ENCODE peak calls at places on chromosome 6, in four cellular contexts. Q, O, L and C are unnamed samples.

GRCh38 chr6:147043994-147044477 is 160.2 kb upstream of the STXBP5 start:
- DNase-seq in Q (peak; percentile 21), O (no peak), L (no peak), C (no peak)

GRCh38 chr6:39199541-39199940 is 29.7 kb downstream of the KCNK5 start:
- DNase-seq in Q (no peak), O (no peak), L (no peak), C (no peak)

GRCh38 chr6:131948221-131948661 is 2.9 kb downstream of the CCN2 start:
- DNase-seq in Q (peak; percentile 81), O (no peak), L (no peak), C (no peak)

GRCh38 chr6:2229742-2230141 is 15.7 kb downstream of the GMDS start:
- DNase-seq in Q (no peak), O (no peak), L (no peak), C (no peak)

GRCh38 chr6:41958022-41958856 is 16.6 kb upstream of the CCND3 start:
- DNase-seq in Q (no peak), O (no peak), L (no peak), C (no peak)

GRCh38 chr6:110147870-110148269 is 31.6 kb downstream of the WASF1 start:
- DNase-seq in Q (no peak), O (no peak), L (no peak), C (no peak)

GRCh38 chr6:148217921-148218320 is 124.7 kb upstream of the SASH1 start:
- DNase-seq in Q (no peak), O (no peak), L (no peak), C (no peak)

GRCh38 chr6:166486536-166486880 is 100.0 kb downstream of the RAMACL start:
- DNase-seq in Q (no peak), O (no peak), L (no peak), C (no peak)

GRCh38 chr6:142665393-142665792 is 279.6 kb downstream of the HIVEP2 start:
- DNase-seq in Q (no peak), O (no peak), L (no peak), C (no peak)

GRCh38 chr6:72321741-72322140 is 300.1 kb upstream of the KCNQ5 start:
- DNase-seq in Q (peak; percentile 31), O (no peak), L (no peak), C (no peak)

GRCh38 chr6:107657755-107658461 is 166.2 kb downstream of the SCML4 start:
- DNase-seq in Q (peak; percentile 54), O (peak; percentile 68), L (no peak), C (peak; percentile 24)

GRCh38 chr6:26205625-26206574 is 118.7 kb downstream of the HFE start:
- DNase-seq in Q (peak; percentile 94), O (no peak), L (peak; percentile 89), C (no peak)

GRCh38 chr6:38420207-38420606 is 219.5 kb downstream of the BTBD9 start:
- DNase-seq in Q (peak; percentile 10), O (no peak), L (no peak), C (no peak)

GRCh38 chr6:128361378-128361777 is 159.0 kb downstream of the PTPRK start:
- DNase-seq in Q (no peak), O (no peak), L (no peak), C (no peak)

GRCh38 chr6:46320505-46320904 is 149.7 kb upstream of the ENPP5 start:
- DNase-seq in Q (no peak), O (no peak), L (no peak), C (no peak)

GRCh38 chr6:1993049-1993448 is 252.4 kb downstream of the GMDS start:
- DNase-seq in Q (no peak), O (peak; percentile 12), L (no peak), C (no peak)

GRCh38 chr6:127506894-127507293 is 12.2 kb downstream of the MTCL3 start:
- DNase-seq in Q (no peak), O (no peak), L (no peak), C (no peak)

GRCh38 chr6:139522471-139523220 is 148.2 kb upstream of the CITED2 start:
- DNase-seq in Q (no peak), O (no peak), L (no peak), C (no peak)

GRCh38 chr6:158290659-158291058 is 21.6 kb upstream of the TULP4 start:
- DNase-seq in Q (no peak), O (no peak), L (no peak), C (no peak)

GRCh38 chr6:158697798-158698197 is 47.9 kb downstream of the SYTL3 start:
- DNase-seq in Q (no peak), O (no peak), L (no peak), C (no peak)

GRCh38 chr6:155628315-155628714 is 172.7 kb upstream of the NOX3 start:
- DNase-seq in Q (no peak), O (no peak), L (no peak), C (no peak)

GRCh38 chr6:82413868-82414267 is 50.3 kb downstream of the TPBG start:
- DNase-seq in Q (no peak), O (no peak), L (no peak), C (no peak)

GRCh38 chr6:130831598-130831997 is 4.4 kb downstream of the SMLR1 start:
- DNase-seq in Q (no peak), O (no peak), L (no peak), C (no peak)

GRCh38 chr6:90028080-90028778 is 134.0 kb downstream of the GJA10 start:
- DNase-seq in Q (no peak), O (no peak), L (no peak), C (no peak)

GRCh38 chr6:93305088-93305487 is 114.3 kb downstream of the EPHA7 start:
- DNase-seq in Q (no peak), O (no peak), L (no peak), C (no peak)